ENCODE peak calls at places on chromosome 1, in ten cellular contexts. One of them, this sample, is unnamed.
A peak's percentile ranks its signal among the peaks of the same experiment; 100 is the strongest.

GRCh38 chr1:47984175-47984789 is 12.9 kb downstream of the TRABD2B start:
- DNase-seq in right cardiac atrium: peak; percentile 86
- DNase-seq in IMR-90: no peak
- DNase-seq in neural progenitor cell: peak; percentile 81
- DNase-seq in breast epithelium: no peak
- DNase-seq in SJSA1: no peak
- DNase-seq in GM12878: no peak
- DNase-seq in naive thymus-derived CD4-positive, alpha-beta T cell: no peak
- DNase-seq in lower lobe of right lung: no peak
- DNase-seq in tibial nerve: no peak
- DNase-seq in this sample: no peak

GRCh38 chr1:109425902-109426277 is 358 bp downstream of the PSMA5 start:
- DNase-seq in IMR-90: peak; percentile 53
- DNase-seq in right cardiac atrium: no peak
- DNase-seq in naive thymus-derived CD4-positive, alpha-beta T cell: peak; percentile 52
- DNase-seq in GM12878: no peak
- DNase-seq in lower lobe of right lung: peak; percentile 79
- DNase-seq in SJSA1: no peak
- DNase-seq in tibial nerve: no peak
- DNase-seq in breast epithelium: peak; percentile 54
- DNase-seq in neural progenitor cell: no peak
- DNase-seq in this sample: no peak

GRCh38 chr1:15770313-15770962 is 11.8 kb downstream of the FBLIM1 start:
- DNase-seq in breast epithelium: no peak
- DNase-seq in neural progenitor cell: no peak
- DNase-seq in tibial nerve: no peak
- DNase-seq in naive thymus-derived CD4-positive, alpha-beta T cell: no peak
- DNase-seq in SJSA1: no peak
- DNase-seq in right cardiac atrium: no peak
- DNase-seq in lower lobe of right lung: no peak
- DNase-seq in IMR-90: no peak
- DNase-seq in GM12878: no peak
- DNase-seq in this sample: no peak

GRCh38 chr1:4071675-4072074 is 171.6 kb upstream of the C1orf174 start:
- DNase-seq in IMR-90: no peak
- DNase-seq in SJSA1: no peak
- DNase-seq in lower lobe of right lung: no peak
- DNase-seq in tibial nerve: no peak
- DNase-seq in neural progenitor cell: no peak
- DNase-seq in naive thymus-derived CD4-positive, alpha-beta T cell: no peak
- DNase-seq in right cardiac atrium: no peak
- DNase-seq in GM12878: no peak
- DNase-seq in breast epithelium: peak; percentile 15
- DNase-seq in this sample: peak; percentile 21

GRCh38 chr1:109509176-109510134 is at the start of gene AMIGO1:
- DNase-seq in breast epithelium: no peak
- DNase-seq in neural progenitor cell: peak; percentile 92
- DNase-seq in IMR-90: peak; percentile 43
- DNase-seq in tibial nerve: no peak
- DNase-seq in GM12878: no peak
- DNase-seq in lower lobe of right lung: peak; percentile 77
- DNase-seq in right cardiac atrium: peak; percentile 89
- DNase-seq in SJSA1: peak; percentile 28
- DNase-seq in naive thymus-derived CD4-positive, alpha-beta T cell: peak; percentile 74
- DNase-seq in this sample: peak; percentile 88

GRCh38 chr1:40930174-40930573 is 49.3 kb upstream of the CTPS1 start:
- DNase-seq in breast epithelium: peak; percentile 68
- DNase-seq in lower lobe of right lung: no peak
- DNase-seq in SJSA1: no peak
- DNase-seq in tibial nerve: no peak
- DNase-seq in neural progenitor cell: no peak
- DNase-seq in IMR-90: no peak
- DNase-seq in naive thymus-derived CD4-positive, alpha-beta T cell: no peak
- DNase-seq in GM12878: no peak
- DNase-seq in right cardiac atrium: no peak
- DNase-seq in this sample: no peak

GRCh38 chr1:74717626-74718025 is 15.2 kb downstream of the CRYZ start:
- DNase-seq in tibial nerve: no peak
- DNase-seq in naive thymus-derived CD4-positive, alpha-beta T cell: no peak
- DNase-seq in right cardiac atrium: no peak
- DNase-seq in neural progenitor cell: no peak
- DNase-seq in breast epithelium: no peak
- DNase-seq in IMR-90: no peak
- DNase-seq in lower lobe of right lung: no peak
- DNase-seq in SJSA1: no peak
- DNase-seq in GM12878: no peak
- DNase-seq in this sample: no peak

GRCh38 chr1:103129255-103129654 is 20.9 kb upstream of the COL11A1 start:
- DNase-seq in SJSA1: no peak
- DNase-seq in neural progenitor cell: no peak
- DNase-seq in tibial nerve: no peak
- DNase-seq in GM12878: no peak
- DNase-seq in IMR-90: peak; percentile 55
- DNase-seq in lower lobe of right lung: no peak
- DNase-seq in naive thymus-derived CD4-positive, alpha-beta T cell: no peak
- DNase-seq in breast epithelium: no peak
- DNase-seq in right cardiac atrium: no peak
- DNase-seq in this sample: no peak

DNA sequence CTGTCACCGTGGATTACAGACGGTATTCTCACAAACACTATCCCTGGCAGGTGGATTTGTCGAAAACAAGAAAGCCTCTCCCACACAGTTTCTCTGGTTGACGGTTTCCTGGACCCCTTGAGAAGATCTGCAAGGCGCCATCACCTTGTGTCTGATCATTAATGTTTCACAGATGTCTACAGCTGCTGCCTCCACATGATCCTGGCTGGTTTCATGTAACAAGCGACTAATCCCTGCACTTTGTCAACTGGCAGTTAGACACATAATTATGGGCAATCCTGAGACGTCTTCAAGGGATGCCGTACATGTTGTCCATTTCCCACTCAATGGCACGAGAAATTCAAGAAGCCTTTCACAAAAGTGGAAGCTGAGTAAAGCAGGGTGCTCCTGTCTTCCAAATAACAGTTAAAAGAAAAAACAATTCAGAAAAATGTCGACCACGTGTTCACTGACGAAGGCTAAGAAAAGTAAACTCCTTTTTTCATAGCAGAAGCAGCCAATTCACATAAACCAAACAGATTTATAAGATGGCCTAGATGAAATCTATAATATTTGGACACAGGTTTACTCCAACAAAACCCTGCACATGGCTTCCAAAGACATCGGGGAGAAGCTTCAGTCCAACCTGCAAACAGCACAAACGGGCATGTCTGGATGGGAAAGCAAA is 52.3 kb downstream of the CAPZB start:
- DNase-seq in breast epithelium: no peak
- DNase-seq in neural progenitor cell: no peak
- DNase-seq in lower lobe of right lung: no peak
- DNase-seq in IMR-90: peak; percentile 56
- DNase-seq in GM12878: no peak
- DNase-seq in naive thymus-derived CD4-positive, alpha-beta T cell: no peak
- DNase-seq in tibial nerve: no peak
- DNase-seq in right cardiac atrium: no peak
- DNase-seq in SJSA1: no peak
- DNase-seq in this sample: no peak
- H3K27ac ChIP-seq in breast epithelium: peak overlapping the region; percentile 88
- H3K27ac ChIP-seq in neural progenitor cell: no peak overlapping the region
- H3K27ac ChIP-seq in lower lobe of right lung: peak overlapping the region; percentile 67
- H3K27ac ChIP-seq in IMR-90: peak overlapping the region; percentile 93
- H3K27ac ChIP-seq in GM12878: no peak overlapping the region
- H3K27ac ChIP-seq in naive thymus-derived CD4-positive, alpha-beta T cell: no peak overlapping the region
- H3K27ac ChIP-seq in tibial nerve: peak overlapping the region; percentile 48
- H3K27ac ChIP-seq in right cardiac atrium: peak overlapping the region; percentile 20
- H3K27ac ChIP-seq in SJSA1: no peak overlapping the region
- H3K27ac ChIP-seq in this sample: peak overlapping the region; percentile 86

GRCh38 chr1:151546006-151546925 is 6.2 kb downstream of the TUFT1 start:
- DNase-seq in breast epithelium: no peak
- DNase-seq in GM12878: no peak
- DNase-seq in naive thymus-derived CD4-positive, alpha-beta T cell: no peak
- DNase-seq in tibial nerve: no peak
- DNase-seq in right cardiac atrium: no peak
- DNase-seq in IMR-90: no peak
- DNase-seq in neural progenitor cell: no peak
- DNase-seq in SJSA1: no peak
- DNase-seq in lower lobe of right lung: no peak
- DNase-seq in this sample: no peak

GRCh38 chr1:151547119-151547899 is 7.2 kb downstream of the TUFT1 start:
- DNase-seq in lower lobe of right lung: peak; percentile 78
- DNase-seq in IMR-90: peak; percentile 93
- DNase-seq in breast epithelium: peak; percentile 69
- DNase-seq in GM12878: no peak
- DNase-seq in tibial nerve: peak; percentile 22
- DNase-seq in right cardiac atrium: peak; percentile 68
- DNase-seq in naive thymus-derived CD4-positive, alpha-beta T cell: no peak
- DNase-seq in SJSA1: peak; percentile 97
- DNase-seq in neural progenitor cell: peak; percentile 65
- DNase-seq in this sample: peak; percentile 83

GRCh38 chr1:151547900-151548230 is 7.8 kb downstream of the TUFT1 start:
- DNase-seq in GM12878: no peak
- DNase-seq in tibial nerve: no peak
- DNase-seq in right cardiac atrium: no peak
- DNase-seq in SJSA1: no peak
- DNase-seq in naive thymus-derived CD4-positive, alpha-beta T cell: no peak
- DNase-seq in IMR-90: no peak
- DNase-seq in lower lobe of right lung: no peak
- DNase-seq in breast epithelium: no peak
- DNase-seq in neural progenitor cell: no peak
- DNase-seq in this sample: no peak

GRCh38 chr1:151542710-151543129 is 2.6 kb downstream of the TUFT1 start:
- DNase-seq in tibial nerve: no peak
- DNase-seq in right cardiac atrium: no peak
- DNase-seq in breast epithelium: no peak
- DNase-seq in IMR-90: peak; percentile 86
- DNase-seq in naive thymus-derived CD4-positive, alpha-beta T cell: no peak
- DNase-seq in GM12878: no peak
- DNase-seq in lower lobe of right lung: no peak
- DNase-seq in SJSA1: peak; percentile 76
- DNase-seq in neural progenitor cell: no peak
- DNase-seq in this sample: no peak

DNA sequence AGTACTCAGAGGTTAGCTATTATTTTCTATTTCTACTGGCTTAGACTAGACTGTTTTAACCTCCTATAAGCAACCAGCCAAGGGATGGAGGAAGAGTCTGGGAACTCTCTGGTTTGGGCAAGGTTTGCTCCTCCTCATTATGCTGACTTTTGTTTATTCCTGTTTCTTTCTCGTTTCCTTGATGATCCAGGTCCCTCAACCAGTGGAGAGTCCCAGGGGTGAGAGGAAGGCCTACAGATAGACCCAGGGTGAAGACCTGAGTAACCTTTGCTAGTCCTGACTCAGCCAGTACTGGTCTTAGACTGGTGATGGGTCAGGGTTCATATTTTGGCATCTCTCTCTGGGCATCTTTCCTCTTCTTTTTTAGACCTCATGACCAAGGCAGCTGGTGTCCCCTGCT is 5.4 kb downstream of the TUFT1 start:
- DNase-seq in breast epithelium: no peak
- DNase-seq in naive thymus-derived CD4-positive, alpha-beta T cell: no peak
- DNase-seq in neural progenitor cell: no peak
- DNase-seq in SJSA1: no peak
- DNase-seq in GM12878: no peak
- DNase-seq in IMR-90: no peak
- DNase-seq in tibial nerve: no peak
- DNase-seq in right cardiac atrium: no peak
- DNase-seq in lower lobe of right lung: no peak
- DNase-seq in this sample: no peak
- H3K4me1 ChIP-seq in breast epithelium: no peaks in the 10 kb centered on the region
- H3K4me1 ChIP-seq in naive thymus-derived CD4-positive, alpha-beta T cell: peaks cover 10% of the 10 kb centered on the region
- H3K4me1 ChIP-seq in neural progenitor cell: peaks cover 18% of the 10 kb centered on the region
- H3K4me1 ChIP-seq in SJSA1: peaks cover 74% of the 10 kb centered on the region
- H3K4me1 ChIP-seq in GM12878: peaks cover 7% of the 10 kb centered on the region
- H3K4me1 ChIP-seq in IMR-90: peaks cover 31% of the 10 kb centered on the region
- H3K4me1 ChIP-seq in tibial nerve: no peaks in the 10 kb centered on the region
- H3K4me1 ChIP-seq in right cardiac atrium: peaks cover 4% of the 10 kb centered on the region
- H3K4me1 ChIP-seq in lower lobe of right lung: peaks cover 30% of the 10 kb centered on the region
- H3K4me1 ChIP-seq in this sample: peaks cover 14% of the 10 kb centered on the region

DNA sequence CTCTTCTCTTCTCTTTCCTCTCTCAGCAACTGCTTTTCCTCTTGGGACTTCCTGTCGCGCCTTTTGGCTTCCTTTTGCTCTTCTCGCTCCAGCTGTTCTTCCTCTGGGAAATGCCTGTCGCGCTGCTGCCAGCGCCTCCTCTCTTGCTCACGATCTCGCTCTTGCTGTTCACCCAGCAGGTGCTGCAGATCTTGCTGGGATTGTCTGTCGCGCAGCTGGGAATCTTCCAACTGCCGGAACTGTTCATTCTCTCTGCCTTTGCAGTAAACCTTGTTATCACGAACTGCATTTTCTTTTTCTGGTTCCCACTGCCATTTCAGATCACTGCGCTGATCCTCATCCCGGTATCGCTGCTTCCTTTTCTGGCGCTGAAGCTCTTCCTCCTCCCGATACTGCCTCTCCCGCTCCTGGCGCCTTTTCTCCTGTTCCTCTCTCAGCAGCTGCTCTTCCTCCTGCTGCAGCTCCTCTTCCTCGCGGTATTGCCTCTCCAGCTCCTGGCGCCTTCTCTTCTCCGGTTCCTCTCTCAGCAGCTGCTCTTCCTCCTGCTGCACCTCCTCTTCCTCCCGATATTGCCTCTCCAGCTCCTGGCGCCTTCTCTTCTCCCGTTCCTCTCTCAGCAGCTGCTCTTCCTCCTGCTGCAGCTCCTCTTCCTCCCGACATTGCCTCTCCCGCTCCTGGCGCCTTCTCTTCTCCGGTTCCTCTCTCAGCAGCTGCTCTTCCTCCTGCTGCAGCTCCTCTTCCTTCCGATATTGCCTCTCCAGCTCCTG is 5.8 kb downstream of the TCHH start:
- DNase-seq in tibial nerve: no peak
- DNase-seq in neural progenitor cell: no peak
- DNase-seq in right cardiac atrium: peak; percentile 17
- DNase-seq in IMR-90: peak; percentile 6
- DNase-seq in naive thymus-derived CD4-positive, alpha-beta T cell: no peak
- DNase-seq in GM12878: no peak
- DNase-seq in SJSA1: no peak
- DNase-seq in breast epithelium: no peak
- DNase-seq in lower lobe of right lung: no peak
- DNase-seq in this sample: no peak
- H3K27me3 ChIP-seq in tibial nerve: peaks cover 94% of the 10 kb centered on the region
- H3K27me3 ChIP-seq in neural progenitor cell: peaks cover 99% of the 10 kb centered on the region
- H3K27me3 ChIP-seq in right cardiac atrium: peaks cover 4% of the 10 kb centered on the region
- H3K27me3 ChIP-seq in IMR-90: peaks cover 61% of the 10 kb centered on the region
- H3K27me3 ChIP-seq in naive thymus-derived CD4-positive, alpha-beta T cell: peaks cover 4% of the 10 kb centered on the region
- H3K27me3 ChIP-seq in GM12878: peaks cover 42% of the 10 kb centered on the region
- H3K27me3 ChIP-seq in SJSA1: peaks cover 70% of the 10 kb centered on the region
- H3K27me3 ChIP-seq in breast epithelium: peaks cover 6% of the 10 kb centered on the region
- H3K27me3 ChIP-seq in lower lobe of right lung: peaks cover 95% of the 10 kb centered on the region
- H3K27me3 ChIP-seq in this sample: peaks cover 92% of the 10 kb centered on the region

DNA sequence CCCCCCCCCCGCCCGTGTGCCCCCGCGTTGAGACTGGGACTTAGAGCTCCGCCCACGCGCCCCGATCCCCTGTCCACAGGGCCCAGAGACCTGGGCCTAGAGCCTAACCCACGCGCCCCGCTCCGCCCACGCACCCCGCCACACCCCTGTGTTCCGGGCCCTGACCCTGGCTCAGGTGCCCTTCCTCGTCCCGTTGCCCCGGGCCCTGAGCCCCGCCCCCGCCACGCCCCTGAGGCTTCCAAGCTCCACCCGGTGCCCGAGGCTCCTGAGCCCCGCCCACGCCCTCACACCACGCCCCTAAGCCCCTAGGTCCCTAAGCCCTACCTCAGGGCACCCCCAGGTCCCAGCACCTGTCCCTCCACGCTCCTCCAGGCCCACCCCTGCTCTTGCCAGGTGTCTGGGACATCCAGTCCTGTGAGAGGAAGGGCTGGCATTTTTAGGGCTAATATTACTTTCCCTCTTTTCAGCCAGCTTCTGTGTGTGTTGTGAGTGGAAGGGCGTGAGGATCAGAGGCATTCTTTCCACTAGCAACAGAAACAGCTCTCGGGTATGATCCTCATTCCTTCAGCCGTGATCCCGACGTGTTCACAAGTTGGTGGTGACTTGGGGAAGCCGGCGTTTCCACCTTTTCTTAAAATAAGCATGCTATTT is 614 bp upstream of the GPR157 start:
- DNase-seq in IMR-90: no peak
- DNase-seq in GM12878: peak; percentile 65
- DNase-seq in right cardiac atrium: peak; percentile 96
- DNase-seq in breast epithelium: peak; percentile 82
- DNase-seq in naive thymus-derived CD4-positive, alpha-beta T cell: peak; percentile 84
- DNase-seq in lower lobe of right lung: peak; percentile 96
- DNase-seq in SJSA1: peak; percentile 45
- DNase-seq in neural progenitor cell: peak; percentile 96
- DNase-seq in tibial nerve: peak; percentile 74
- DNase-seq in this sample: peak; percentile 97
- H3K27ac ChIP-seq in IMR-90: no peak overlapping the region
- H3K27ac ChIP-seq in GM12878: peak overlapping the region; percentile 23
- H3K27ac ChIP-seq in right cardiac atrium: peak overlapping the region; percentile 58
- H3K27ac ChIP-seq in breast epithelium: peak overlapping the region; percentile 96
- H3K27ac ChIP-seq in naive thymus-derived CD4-positive, alpha-beta T cell: peak overlapping the region; percentile 67
- H3K27ac ChIP-seq in lower lobe of right lung: peak overlapping the region; percentile 80
- H3K27ac ChIP-seq in SJSA1: no peak overlapping the region
- H3K27ac ChIP-seq in neural progenitor cell: no peak overlapping the region
- H3K27ac ChIP-seq in tibial nerve: peak overlapping the region; percentile 81
- H3K27ac ChIP-seq in this sample: peak overlapping the region; percentile 84

This sample was measured in upper lobe of right lung.